ENCODE peak calls at places on chromosomes 2 and 18, in nine cellular contexts. T is GM06990, R is WTC11, I is tibial nerve, L is K562, W is cardiac fibroblast, F is OCI-LY7, S is Calu3, X is GM12864. V is an unnamed sample.
A peak's percentile ranks its signal among the peaks of the same experiment; 100 is the strongest.

GRCh38 chr2:238440331-238440730 is 13.6 kb downstream of the ASB1 start:
- DNase-seq in S (no peak), R (no peak), X (no peak), I (no peak), F (no peak), L (no peak), W (no peak), T (no peak), V (no peak)

GRCh38 chr2:129780316-129781282 is 198.9 kb upstream of the RAB6C start:
- DNase-seq in W (no peak), T (no peak), X (no peak), S (no peak), L (no peak), F (no peak), I (no peak), R (no peak), V (no peak)

GRCh38 chr18:75183973-75184372 is 25.0 kb downstream of the PTGR3 start:
- DNase-seq in W (no peak), X (no peak), F (no peak), I (no peak), R (no peak), L (no peak), S (no peak), T (no peak), V (no peak)

GRCh38 chr2:112605926-112606325 is 21.5 kb downstream of the CHCHD5 start:
- DNase-seq in L (no peak), X (no peak), S (no peak), I (no peak), T (no peak), F (no peak), W (no peak), R (no peak), V (no peak)

GRCh38 chr2:59184281-59185020 is 943.3 kb upstream of the FANCL start:
- DNase-seq in F (no peak), R (no peak), S (no peak), W (no peak), L (no peak), T (no peak), I (no peak), X (no peak), V (no peak)

GRCh38 chr2:25955036-25955435 is 27.3 kb downstream of the KIF3C start:
- DNase-seq in T (no peak), I (no peak), X (no peak), F (no peak), S (no peak), L (peak; percentile 5), W (no peak), R (no peak), V (no peak)

GRCh38 chr2:208501217-208501616 is 94.6 kb downstream of the PTH2R start:
- DNase-seq in W (no peak), I (no peak), S (peak; percentile 28), X (no peak), T (no peak), R (peak; percentile 64), F (no peak), L (no peak), V (no peak)

GRCh38 chr2:48092846-48093498 is 186.7 kb upstream of the FBXO11 start:
- DNase-seq in I (no peak), F (no peak), R (no peak), W (no peak), X (no peak), L (no peak), T (no peak), S (no peak), V (no peak)

GRCh38 chr18:74228312-74228711 is 63.5 kb downstream of the CYB5A start:
- DNase-seq in S (no peak), W (no peak), R (no peak), L (no peak), X (no peak), F (no peak), T (no peak), I (no peak), V (no peak)

GRCh38 chr2:65300772-65301711 is 73.4 kb downstream of the ACTR2 start:
- DNase-seq in S (no peak), W (peak; percentile 88), X (peak; percentile 85), T (peak; percentile 83), R (peak; percentile 21), F (peak; percentile 89), L (no peak), I (no peak), V (peak; percentile 80)

GRCh38 chr2:15674637-15675455 is 83.2 kb downstream of the DDX1 start:
- DNase-seq in L (no peak), R (no peak), W (no peak), S (peak; percentile 66), X (no peak), I (no peak), F (no peak), T (no peak), V (no peak)

GRCh38 chr18:8468911-8469310 is 140.3 kb upstream of the RAB12 start:
- DNase-seq in T (no peak), L (no peak), R (no peak), F (no peak), S (no peak), X (no peak), W (peak; percentile 55), I (no peak), V (no peak)

GRCh38 chr2:71892132-71892730 is 255.4 kb downstream of the CYP26B1 start:
- DNase-seq in F (no peak), W (no peak), I (no peak), T (no peak), R (no peak), S (no peak), X (no peak), L (no peak), V (no peak)

GRCh38 chr2:86498468-86499260 is 57.5 kb downstream of the KDM3A start:
- DNase-seq in T (no peak), I (no peak), W (peak; percentile 56), F (no peak), X (no peak), S (no peak), L (no peak), R (no peak), V (no peak)

GRCh38 chr2:121886059-121886458 is 130.6 kb downstream of the TSN start:
- DNase-seq in F (no peak), L (no peak), I (no peak), S (no peak), R (no peak), W (no peak), T (no peak), X (no peak), V (no peak)

DNA sequence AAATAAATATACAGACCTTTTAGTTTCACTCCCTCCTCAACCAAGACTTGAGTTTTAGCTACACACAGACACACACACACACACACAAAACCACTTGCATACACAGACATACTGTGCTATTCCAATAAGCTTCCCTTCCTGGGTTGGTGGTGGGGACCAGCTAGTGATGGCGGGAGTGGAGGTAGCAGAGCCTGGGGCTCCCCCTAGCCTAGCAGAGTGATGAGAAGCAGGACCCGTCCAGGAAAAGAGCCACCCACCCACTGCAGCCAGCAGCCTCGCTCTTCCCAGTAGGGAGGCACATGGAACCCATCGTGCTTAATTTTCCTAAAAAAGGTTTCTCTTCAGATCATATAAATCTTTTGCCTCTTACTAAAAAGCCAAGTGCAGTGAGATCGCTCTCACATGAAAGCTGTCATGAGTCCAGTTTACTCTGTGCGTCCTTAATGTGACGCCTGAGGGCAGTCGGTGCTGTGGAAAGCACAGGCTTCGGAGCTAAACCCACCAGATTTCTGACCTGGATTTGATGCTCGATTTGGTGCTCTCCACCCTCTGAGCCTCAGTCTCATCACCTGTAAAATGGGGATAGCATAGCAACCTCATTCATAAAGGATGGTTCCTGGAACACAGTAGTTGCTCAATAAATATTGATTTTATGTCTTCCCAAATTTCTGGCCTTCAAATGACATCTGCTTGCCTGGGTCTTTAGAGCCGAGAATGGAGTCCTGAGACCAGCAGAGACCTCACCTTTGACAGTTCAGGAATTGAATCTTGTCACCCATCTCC is 60.1 kb upstream of the YWHAQ start:
- DNase-seq in T (no peak), S (no peak), L (no peak), R (no peak), F (no peak), X (no peak), W (no peak), I (no peak), V (no peak)
- TF ChIP-seq CTCF in T (no peak), S (no peak), L (peak; percentile 41), R (no peak), F (no peak), X (no peak), W (no peak), I (no peak), V (no peak)

GRCh38 chr18:10003281-10003680 is 89.5 kb downstream of the VAPA start:
- DNase-seq in L (no peak), I (no peak), S (no peak), T (no peak), F (no peak), R (no peak), W (no peak), X (no peak), V (no peak)

GRCh38 chr18:10008006-10008647 is 94.3 kb downstream of the VAPA start:
- DNase-seq in W (no peak), F (no peak), S (no peak), X (no peak), R (no peak), I (no peak), L (no peak), T (no peak), V (no peak)

GRCh38 chr18:10003866-10004265 is 90.0 kb downstream of the VAPA start:
- DNase-seq in L (no peak), F (no peak), R (no peak), W (no peak), T (no peak), X (no peak), I (no peak), S (no peak), V (no peak)

GRCh38 chr18:10009321-10010144 is 95.7 kb downstream of the VAPA start:
- DNase-seq in R (no peak), F (no peak), I (no peak), X (no peak), W (no peak), T (no peak), S (no peak), L (no peak), V (no peak)

GRCh38 chr18:10006261-10006903 is 92.6 kb downstream of the VAPA start:
- DNase-seq in R (no peak), X (no peak), T (no peak), W (peak; percentile 56), S (no peak), L (no peak), F (peak; percentile 30), I (no peak), V (no peak)
- TF ChIP-seq CTCF in R (no peak), X (no peak), T (no peak), W (peak; percentile 21), S (no peak), L (peak; percentile 30), F (peak; percentile 45), I (peak; percentile 24), V (no peak)

GRCh38 chr2:9114457-9114856 is 92.2 kb upstream of the ASAP2 start:
- DNase-seq in X (no peak), L (no peak), T (no peak), I (no peak), S (no peak), R (no peak), W (peak; percentile 42), F (no peak), V (no peak)
- TF ChIP-seq CTCF in X (no peak), L (peak; percentile 12), T (no peak), I (no peak), S (no peak), R (no peak), W (peak; percentile 31), F (no peak), V (no peak)

DNA sequence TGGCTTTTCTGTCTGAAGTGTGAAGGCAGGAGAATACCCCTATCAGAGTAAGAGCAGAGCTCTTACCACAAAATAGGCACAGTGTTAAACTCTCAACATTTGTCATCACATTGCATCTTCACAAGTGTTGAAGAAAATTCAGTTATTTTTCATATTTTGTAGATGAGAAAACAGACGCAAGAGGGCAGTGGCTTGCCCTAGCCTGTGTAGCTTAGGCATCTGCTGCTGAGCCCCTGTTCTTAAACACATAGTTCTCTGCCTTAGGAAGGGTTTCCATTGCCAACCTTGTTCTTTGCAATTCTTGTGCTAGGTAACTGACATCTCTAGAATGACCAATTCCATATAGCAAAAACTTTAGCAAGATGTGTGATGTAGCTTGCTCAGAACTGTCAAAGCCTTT is 112.7 kb upstream of the RMDN2 start:
- DNase-seq in I (no peak), R (no peak), F (peak; percentile 10), X (no peak), W (peak; percentile 32), L (no peak), S (no peak), T (no peak), V (no peak)
- TF ChIP-seq CTCF in I (no peak), R (no peak), F (peak; percentile 49), X (peak; percentile 38), W (peak; percentile 27), L (peak; percentile 43), S (no peak), T (no peak), V (no peak)